ENCODE peak calls at places on chromosomes 3 and 15, in five cellular contexts. One of them, this sample, is unnamed.

GRCh38 chr15:69154684-69155083 is 5.8 kb upstream of the GLCE start:
- DNase-seq in stimulated activated CD4-positive, alpha-beta T cell treated with anti-CD3 and anti-CD28 coated beads, Interleukin-4, amount 100 ng/mL, for 1 hour: no peak
- DNase-seq in NCI-H1092 treated with DMSO at 0.1 percent for 48 hours: no peak
- DNase-seq in endothelial cell: no peak
- DNase-seq in heart right ventricle: no peak
- DNase-seq in this sample: no peak

GRCh38 chr3:168532135-168532534 is 436.4 kb upstream of the GOLIM4 start:
- DNase-seq in heart right ventricle: no peak
- DNase-seq in NCI-H1092 treated with DMSO at 0.1 percent for 48 hours: no peak
- DNase-seq in endothelial cell: no peak
- DNase-seq in stimulated activated CD4-positive, alpha-beta T cell treated with anti-CD3 and anti-CD28 coated beads, Interleukin-4, amount 100 ng/mL, for 1 hour: no peak
- DNase-seq in this sample: no peak

GRCh38 chr3:149621218-149622005 is 36.4 kb downstream of the WWTR1 start:
- DNase-seq in endothelial cell: no peak
- DNase-seq in heart right ventricle: no peak
- DNase-seq in stimulated activated CD4-positive, alpha-beta T cell treated with anti-CD3 and anti-CD28 coated beads, Interleukin-4, amount 100 ng/mL, for 1 hour: no peak
- DNase-seq in NCI-H1092 treated with DMSO at 0.1 percent for 48 hours: no peak
- DNase-seq in this sample: no peak

GRCh38 chr3:70738310-70738681 is 425.9 kb upstream of the MDFIC2 start:
- DNase-seq in heart right ventricle: no peak
- DNase-seq in stimulated activated CD4-positive, alpha-beta T cell treated with anti-CD3 and anti-CD28 coated beads, Interleukin-4, amount 100 ng/mL, for 1 hour: no peak
- DNase-seq in endothelial cell: no peak
- DNase-seq in NCI-H1092 treated with DMSO at 0.1 percent for 48 hours: no peak
- DNase-seq in this sample: no peak

GRCh38 chr3:23966308-23966707 is 21.2 kb downstream of the NR1D2 start:
- DNase-seq in heart right ventricle: no peak
- DNase-seq in stimulated activated CD4-positive, alpha-beta T cell treated with anti-CD3 and anti-CD28 coated beads, Interleukin-4, amount 100 ng/mL, for 1 hour: no peak
- DNase-seq in NCI-H1092 treated with DMSO at 0.1 percent for 48 hours: no peak
- DNase-seq in endothelial cell: no peak
- DNase-seq in this sample: no peak

GRCh38 chr15:59222906-59223579 is 16.4 kb downstream of the LDHAL6B start:
- DNase-seq in heart right ventricle: no peak
- DNase-seq in stimulated activated CD4-positive, alpha-beta T cell treated with anti-CD3 and anti-CD28 coated beads, Interleukin-4, amount 100 ng/mL, for 1 hour: no peak
- DNase-seq in NCI-H1092 treated with DMSO at 0.1 percent for 48 hours: no peak
- DNase-seq in endothelial cell: no peak
- DNase-seq in this sample: no peak

GRCh38 chr3:96863129-96863740 is 48.8 kb downstream of the EPHA6 start:
- DNase-seq in endothelial cell: peak; percentile 41
- DNase-seq in stimulated activated CD4-positive, alpha-beta T cell treated with anti-CD3 and anti-CD28 coated beads, Interleukin-4, amount 100 ng/mL, for 1 hour: no peak
- DNase-seq in NCI-H1092 treated with DMSO at 0.1 percent for 48 hours: peak; percentile 59
- DNase-seq in heart right ventricle: no peak
- DNase-seq in this sample: peak; percentile 49

GRCh38 chr3:131477813-131478212 is 25.0 kb downstream of the MRPL3 start:
- DNase-seq in NCI-H1092 treated with DMSO at 0.1 percent for 48 hours: no peak
- DNase-seq in endothelial cell: no peak
- DNase-seq in heart right ventricle: no peak
- DNase-seq in stimulated activated CD4-positive, alpha-beta T cell treated with anti-CD3 and anti-CD28 coated beads, Interleukin-4, amount 100 ng/mL, for 1 hour: no peak
- DNase-seq in this sample: no peak

GRCh38 chr3:157752952-157753351 is 249.7 kb upstream of the VEPH1 start:
- DNase-seq in NCI-H1092 treated with DMSO at 0.1 percent for 48 hours: no peak
- DNase-seq in stimulated activated CD4-positive, alpha-beta T cell treated with anti-CD3 and anti-CD28 coated beads, Interleukin-4, amount 100 ng/mL, for 1 hour: no peak
- DNase-seq in endothelial cell: no peak
- DNase-seq in heart right ventricle: no peak
- DNase-seq in this sample: no peak

GRCh38 chr3:23992051-23992628 is 47.1 kb downstream of the NR1D2 start:
- DNase-seq in endothelial cell: no peak
- DNase-seq in stimulated activated CD4-positive, alpha-beta T cell treated with anti-CD3 and anti-CD28 coated beads, Interleukin-4, amount 100 ng/mL, for 1 hour: no peak
- DNase-seq in heart right ventricle: no peak
- DNase-seq in NCI-H1092 treated with DMSO at 0.1 percent for 48 hours: peak; percentile 64
- DNase-seq in this sample: no peak

GRCh38 chr15:47991376-47991775 is 129.4 kb upstream of the SLC24A5 start:
- DNase-seq in endothelial cell: no peak
- DNase-seq in NCI-H1092 treated with DMSO at 0.1 percent for 48 hours: no peak
- DNase-seq in heart right ventricle: no peak
- DNase-seq in stimulated activated CD4-positive, alpha-beta T cell treated with anti-CD3 and anti-CD28 coated beads, Interleukin-4, amount 100 ng/mL, for 1 hour: no peak
- DNase-seq in this sample: no peak

GRCh38 chr3:24730173-24730572 is 235.5 kb upstream of the THRB start:
- DNase-seq in NCI-H1092 treated with DMSO at 0.1 percent for 48 hours: no peak
- DNase-seq in stimulated activated CD4-positive, alpha-beta T cell treated with anti-CD3 and anti-CD28 coated beads, Interleukin-4, amount 100 ng/mL, for 1 hour: no peak
- DNase-seq in endothelial cell: no peak
- DNase-seq in heart right ventricle: no peak
- DNase-seq in this sample: no peak

GRCh38 chr3:126451511-126451910 is 24.2 kb downstream of the ZXDC start:
- DNase-seq in NCI-H1092 treated with DMSO at 0.1 percent for 48 hours: no peak
- DNase-seq in stimulated activated CD4-positive, alpha-beta T cell treated with anti-CD3 and anti-CD28 coated beads, Interleukin-4, amount 100 ng/mL, for 1 hour: no peak
- DNase-seq in heart right ventricle: no peak
- DNase-seq in endothelial cell: no peak
- DNase-seq in this sample: no peak

GRCh38 chr15:67501836-67502461 is 19.0 kb upstream of the C15orf61 start:
- DNase-seq in stimulated activated CD4-positive, alpha-beta T cell treated with anti-CD3 and anti-CD28 coated beads, Interleukin-4, amount 100 ng/mL, for 1 hour: no peak
- DNase-seq in NCI-H1092 treated with DMSO at 0.1 percent for 48 hours: peak; percentile 60
- DNase-seq in endothelial cell: no peak
- DNase-seq in heart right ventricle: no peak
- DNase-seq in this sample: no peak

GRCh38 chr15:88704791-88705768 is 66.3 kb downstream of the ISG20 start:
- DNase-seq in heart right ventricle: peak; percentile 54
- DNase-seq in endothelial cell: no peak
- DNase-seq in stimulated activated CD4-positive, alpha-beta T cell treated with anti-CD3 and anti-CD28 coated beads, Interleukin-4, amount 100 ng/mL, for 1 hour: no peak
- DNase-seq in NCI-H1092 treated with DMSO at 0.1 percent for 48 hours: no peak
- DNase-seq in this sample: no peak

GRCh38 chr15:99467861-99468460 is 97.8 kb upstream of the MEF2A start:
- DNase-seq in stimulated activated CD4-positive, alpha-beta T cell treated with anti-CD3 and anti-CD28 coated beads, Interleukin-4, amount 100 ng/mL, for 1 hour: no peak
- DNase-seq in NCI-H1092 treated with DMSO at 0.1 percent for 48 hours: no peak
- DNase-seq in endothelial cell: no peak
- DNase-seq in heart right ventricle: no peak
- DNase-seq in this sample: no peak

GRCh38 chr15:60392601-60392985 is 5.2 kb downstream of the ANXA2 start:
- DNase-seq in NCI-H1092 treated with DMSO at 0.1 percent for 48 hours: no peak
- DNase-seq in endothelial cell: no peak
- DNase-seq in heart right ventricle: no peak
- DNase-seq in stimulated activated CD4-positive, alpha-beta T cell treated with anti-CD3 and anti-CD28 coated beads, Interleukin-4, amount 100 ng/mL, for 1 hour: no peak
- DNase-seq in this sample: peak; percentile 22

GRCh38 chr15:72113347-72114031 is 4.5 kb downstream of the MYO9A start:
- DNase-seq in heart right ventricle: no peak
- DNase-seq in endothelial cell: no peak
- DNase-seq in stimulated activated CD4-positive, alpha-beta T cell treated with anti-CD3 and anti-CD28 coated beads, Interleukin-4, amount 100 ng/mL, for 1 hour: no peak
- DNase-seq in NCI-H1092 treated with DMSO at 0.1 percent for 48 hours: no peak
- DNase-seq in this sample: no peak

This sample was measured in NCI-H345.